ENCODE peak calls at places on chromosomes 5 and 9, in eight cellular contexts. N is Peyer's patch, W is choroid plexus epithelial cell, Z is upper lobe of right lung, Q is neural progenitor cell, T is bronchial epithelial cell, M is nephron progenitor cell, P is GM12865. V is an unnamed sample.

GRCh38 chr9:3028535-3028934 is 184.6 kb upstream of the PUM3 start:
- DNase-seq in W (peak), Z (no peak), N (no peak), M (no peak), T (no peak), Q (no peak), P (no peak), V (peak)

GRCh38 chr9:112355305-112355953 is 22.0 kb upstream of the PTBP3 start:
- DNase-seq in M (no peak), T (no peak), Q (no peak), W (no peak), N (no peak), Z (peak), P (peak), V (no peak)

GRCh38 chr9:92808726-92809451 is 44.3 kb upstream of the BICD2 start:
- DNase-seq in Q (peak), N (peak), P (peak), M (peak), W (peak), Z (peak), T (peak), V (peak)

GRCh38 chr5:73380710-73381586 is 67.6 kb downstream of the FOXD1 start:
- DNase-seq in N (no peak), T (no peak), P (no peak), W (no peak), Q (no peak), Z (peak), M (no peak), V (no peak)

GRCh38 chr5:135054546-135054945 is 20.5 kb upstream of the PITX1 start:
- DNase-seq in N (no peak), M (no peak), Z (no peak), W (no peak), P (no peak), Q (no peak), T (no peak), V (no peak)

GRCh38 chr9:76756273-76756650 is 8.0 kb upstream of the PCA3 start:
- DNase-seq in M (peak), Z (no peak), P (peak), T (no peak), N (peak), Q (peak), W (peak), V (peak)

GRCh38 chr9:133492061-133493021 is 13.4 kb upstream of the SLC2A6 start:
- DNase-seq in T (peak), Z (no peak), P (no peak), N (no peak), Q (no peak), W (no peak), M (no peak), V (no peak)

GRCh38 chr9:27528886-27529315 is 713 bp downstream of the MOB3B start:
- DNase-seq in Z (peak), Q (peak), N (peak), P (peak), W (peak), M (peak), T (peak), V (peak)

GRCh38 chr9:18791074-18791473 is 241.9 kb downstream of the SAXO1 start:
- DNase-seq in M (peak), T (no peak), P (peak), W (peak), N (no peak), Z (no peak), Q (peak), V (peak)

GRCh38 chr9:89604463-89605180 is at the start of gene GADD45G:
- DNase-seq in T (peak), M (peak), W (peak), N (peak), P (peak), Z (peak), Q (peak), V (peak)

GRCh38 chr5:171957591-171958251 is 48.7 kb downstream of the FBXW11 start:
- DNase-seq in Q (no peak), W (no peak), T (peak), P (peak), N (no peak), Z (no peak), M (no peak), V (no peak)

GRCh38 chr5:153883829-153884228 is 154.9 kb downstream of the FAM114A2 start:
- DNase-seq in Q (peak), T (no peak), N (no peak), Z (no peak), W (peak), P (no peak), M (no peak), V (no peak)

GRCh38 chr5:156835905-156836304 is 14.2 kb upstream of the PPP1R2B start:
- DNase-seq in T (no peak), M (no peak), Q (peak), N (no peak), W (no peak), P (peak), Z (no peak), V (peak)

GRCh38 chr9:99823392-99824377 is 2.0 kb downstream of the NR4A3 start:
- DNase-seq in Z (peak), T (no peak), P (peak), M (peak), Q (peak), W (peak), N (peak), V (no peak)

GRCh38 chr5:63923914-63924313 is 38.3 kb downstream of the HTR1A start:
- DNase-seq in T (peak), Z (no peak), P (no peak), M (no peak), W (no peak), N (no peak), Q (no peak), V (peak)

GRCh38 chr9:127714916-127715442 is 484 bp downstream of the PTRH1 start:
- DNase-seq in Q (peak), N (peak), M (peak), T (no peak), Z (no peak), W (no peak), P (no peak), V (peak)

GRCh38 chr5:137316346-137316736 is 182.8 kb downstream of the SPOCK1 start:
- DNase-seq in P (no peak), N (no peak), M (no peak), T (no peak), Z (no peak), W (peak), Q (no peak), V (no peak)
- TF ChIP-seq CTCF in P (no peak), N (no peak), M (no peak), T (no peak), Z (no peak), W (no peak), Q (no peak), V (no peak)

GRCh38 chr9:34431661-34432060 is 26.7 kb downstream of the FAM219A start:
- DNase-seq in Z (no peak), M (no peak), W (no peak), N (no peak), P (no peak), Q (no peak), T (no peak), V (no peak)

GRCh38 chr9:34442770-34443169 is 15.6 kb downstream of the FAM219A start:
- DNase-seq in N (no peak), M (no peak), T (no peak), P (no peak), W (no peak), Q (no peak), Z (no peak), V (no peak)

GRCh38 chr9:34437006-34437925 is 21.1 kb downstream of the FAM219A start:
- DNase-seq in Q (peak), W (peak), M (peak), T (peak), Z (no peak), N (peak), P (peak), V (peak)
- TF ChIP-seq CTCF in Q (peak), W (peak), M (peak), T (peak), Z (peak), N (peak), P (peak), V (peak)

GRCh38 chr5:44454002-44454401 is 64.8 kb upstream of the FGF10 start:
- DNase-seq in W (no peak), Q (peak), N (no peak), T (no peak), M (no peak), Z (no peak), P (no peak), V (no peak)
- TF ChIP-seq CTCF in W (no peak), Q (no peak), N (no peak), T (no peak), M (no peak), Z (no peak), P (no peak), V (no peak)

GRCh38 chr5:123508441-123508840 is 3.5 kb upstream of the CSNK1G3 start:
- DNase-seq in T (no peak), N (no peak), M (no peak), Z (no peak), Q (no peak), P (no peak), W (no peak), V (no peak)

GRCh38 chr5:123511290-123511647 is 708 bp upstream of the CSNK1G3 start:
- DNase-seq in N (no peak), Q (peak), M (no peak), W (peak), T (peak), P (peak), Z (no peak), V (peak)

GRCh38 chr5:123512631-123513461 is 869 bp downstream of the CSNK1G3 start:
- DNase-seq in N (peak), M (peak), Z (peak), W (peak), T (peak), P (peak), Q (peak), V (peak)

GRCh38 chr5:123514615-123515355 is 2.8 kb downstream of the CSNK1G3 start:
- DNase-seq in M (no peak), Q (peak), P (no peak), N (no peak), T (no peak), Z (no peak), W (no peak), V (no peak)

DNA sequence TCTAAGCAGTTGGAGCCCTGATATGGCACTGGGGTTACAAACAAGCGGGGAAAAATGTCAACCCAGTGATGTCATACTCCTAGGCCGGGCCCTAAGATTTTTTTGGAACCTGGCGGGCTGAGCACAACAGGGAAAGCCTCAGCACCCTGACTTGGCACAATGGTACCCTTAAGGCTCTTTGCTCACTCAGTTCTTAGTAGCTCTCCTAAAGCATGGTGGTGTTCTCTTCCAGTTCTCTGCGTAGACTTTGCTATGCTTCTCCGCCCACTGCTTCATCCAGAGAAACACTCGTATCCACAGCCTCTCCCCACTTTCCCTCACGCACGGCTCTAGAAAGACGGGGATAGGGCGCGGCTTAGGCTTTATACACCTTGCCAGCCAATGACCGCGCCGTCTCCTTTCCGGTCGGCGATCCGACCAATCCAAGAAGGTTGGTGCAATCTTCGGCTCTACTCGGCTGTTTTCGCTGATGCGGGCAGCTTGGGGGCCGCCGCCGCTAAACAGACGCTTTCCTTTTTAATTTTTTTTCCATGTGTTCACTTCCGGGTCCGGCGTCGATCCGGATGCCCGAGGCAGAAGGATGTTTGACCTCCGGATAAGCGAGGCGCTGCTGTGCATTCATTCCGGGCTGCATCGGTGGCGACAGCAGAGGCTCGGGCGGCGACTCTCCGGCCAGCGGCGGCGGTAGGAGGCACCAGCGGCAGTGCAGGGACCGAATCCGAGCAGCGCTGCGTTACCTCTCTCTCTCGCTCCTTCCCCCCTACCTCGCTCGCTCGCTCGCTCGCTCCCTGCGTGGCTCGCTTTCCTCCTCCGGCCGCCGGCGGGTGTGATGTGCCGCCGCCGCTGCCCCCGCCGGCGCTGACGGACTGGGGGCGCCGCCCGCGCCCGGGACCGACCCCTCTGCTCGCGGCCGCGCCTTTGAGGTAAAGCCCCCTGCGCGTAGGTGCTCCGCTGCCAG is at the start of gene CSNK1G3:
- DNase-seq in M (peak), N (peak), P (peak), Z (peak), Q (peak), W (peak), T (peak), V (peak)
- TF ChIP-seq CTCF in M (no peak), N (no peak), P (no peak), Z (no peak), Q (no peak), W (no peak), T (peak), V (no peak)

GRCh38 chr5:133050500-133050899 is 1.3 kb upstream of the HSPA4 start:
- DNase-seq in Q (no peak), Z (no peak), P (peak), M (no peak), N (no peak), T (no peak), W (no peak), V (no peak)

GRCh38 chr5:133051117-133051546 is 681 bp upstream of the HSPA4 start:
- DNase-seq in P (no peak), Z (no peak), M (no peak), T (no peak), N (no peak), W (no peak), Q (peak), V (no peak)

GRCh38 chr5:133053463-133053862 is 1.6 kb downstream of the HSPA4 start:
- DNase-seq in M (no peak), Z (no peak), N (no peak), T (no peak), P (no peak), Q (no peak), W (no peak), V (no peak)

GRCh38 chr5:133052317-133053175 is 733 bp downstream of the HSPA4 start:
- DNase-seq in Z (peak), W (peak), T (peak), N (peak), P (peak), Q (peak), M (peak), V (peak)

DNA sequence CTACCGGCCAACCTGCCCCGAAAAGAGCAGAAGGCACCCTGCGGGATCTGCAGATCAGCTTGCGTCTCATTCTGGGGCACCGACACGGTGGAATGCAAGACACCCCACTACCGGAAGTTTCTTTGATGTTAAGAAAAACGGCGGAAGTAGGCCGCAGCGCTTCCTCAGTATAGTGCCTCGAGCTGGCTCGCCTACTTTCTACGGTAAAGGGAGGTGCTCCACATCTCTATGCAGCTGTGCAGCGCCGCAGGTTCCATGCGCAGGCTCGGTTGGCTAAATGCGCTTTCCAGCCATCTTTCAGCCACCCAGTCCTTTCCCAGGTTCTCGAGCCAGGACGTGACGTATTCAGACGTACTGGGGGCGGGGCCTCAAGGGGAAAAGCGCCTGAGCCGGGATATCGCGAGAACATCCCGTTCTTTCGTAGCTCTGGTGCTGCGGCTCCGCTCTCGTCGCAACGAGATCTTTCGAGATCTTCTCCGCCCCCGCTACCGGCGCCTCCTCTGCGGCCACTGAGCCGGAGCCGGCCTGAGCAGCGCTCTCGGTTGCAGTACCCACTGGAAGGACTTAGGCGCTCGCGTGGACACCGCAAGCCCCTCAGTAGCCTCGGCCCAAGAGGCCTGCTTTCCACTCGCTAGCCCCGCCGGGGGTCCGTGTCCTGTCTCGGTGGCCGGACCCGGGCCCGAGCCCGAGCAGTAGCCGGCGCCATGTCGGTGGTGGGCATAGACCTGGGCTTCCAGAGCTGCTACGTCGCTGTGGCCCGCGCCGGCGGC is at the start of gene HSPA4:
- DNase-seq in P (peak), T (peak), M (peak), Z (peak), Q (peak), W (peak), N (peak), V (peak)
- TF ChIP-seq CTCF in P (no peak), T (no peak), M (no peak), Z (no peak), Q (no peak), W (peak), N (peak), V (no peak)

GRCh38 chr9:7273575-7273974 is 515.8 kb downstream of the KDM4C start:
- DNase-seq in W (peak), Z (no peak), Q (peak), M (peak), P (no peak), N (no peak), T (peak), V (no peak)
- TF ChIP-seq CTCF in W (peak), Z (peak), Q (peak), M (peak), P (no peak), N (no peak), T (peak), V (no peak)

V was measured in Calu3.